ENCODE peak calls at places on chromosomes 4 and X, in five cellular contexts. V is K562, X is HepG2, L is sigmoid colon, Y is esophagus muscularis mucosa. Z is an unnamed sample.

GRCh38 chr4:103046416-103047290 is 27.1 kb upstream of the SLC9B1 start:
- DNase-seq in V (peak), X (peak), L (no peak), Y (no peak), Z (no peak)

GRCh38 chrX:140141444-140142029 is 176.2 kb upstream of the CXorf66 start:
- DNase-seq in V (peak), X (peak), L (no peak), Y (no peak), Z (peak)

GRCh38 chr4:24070117-24070516 is 180.3 kb upstream of the PPARGC1A start:
- DNase-seq in V (no peak), X (peak), L (no peak), Y (no peak), Z (no peak)

GRCh38 chr4:106601519-106601918 is 232.9 kb upstream of the GIMD1 start:
- DNase-seq in V (no peak), X (no peak), L (no peak), Y (no peak), Z (no peak)

GRCh38 chrX:133045986-133046385 is 50.9 kb downstream of the USP26 start:
- DNase-seq in V (peak), X (peak), L (no peak), Y (no peak), Z (no peak)

GRCh38 chr4:20474119-20474518 is 222.4 kb downstream of the SLIT2 start:
- DNase-seq in V (no peak), X (no peak), L (no peak), Y (no peak), Z (no peak)

GRCh38 chr4:55752810-55753209 is 66.8 kb upstream of the EXOC1L start:
- DNase-seq in V (no peak), X (no peak), L (no peak), Y (no peak), Z (no peak)

GRCh38 chr4:79065262-79065661 is 126.0 kb upstream of the PAQR3 start:
- DNase-seq in V (peak), X (no peak), L (no peak), Y (no peak), Z (peak)

GRCh38 chr4:152045781-152046571 is 285.2 kb upstream of the GATB start:
- DNase-seq in V (peak), X (peak), L (no peak), Y (peak), Z (no peak)

GRCh38 chrX:122517781-122518180 is 666.3 kb upstream of the GRIA3 start:
- DNase-seq in V (no peak), X (no peak), L (no peak), Y (no peak), Z (no peak)

GRCh38 chrX:15475021-15475420 is 18.1 kb downstream of the PIR start:
- DNase-seq in V (no peak), X (no peak), L (no peak), Y (no peak), Z (no peak)

GRCh38 chrX:13662537-13662841 is 9.5 kb downstream of the TCEANC start:
- DNase-seq in V (no peak), X (no peak), L (no peak), Y (no peak), Z (peak)

GRCh38 chrX:81257817-81258216 is 55.9 kb downstream of the SH3BGRL start:
- DNase-seq in V (no peak), X (no peak), L (no peak), Y (no peak), Z (no peak)

GRCh38 chrX:3514996-3515395 is 168.5 kb upstream of the MXRA5 start:
- DNase-seq in V (no peak), X (no peak), L (no peak), Y (no peak), Z (no peak)

GRCh38 chrX:10341309-10341708 is 184.5 kb downstream of the CLCN4 start:
- DNase-seq in V (no peak), X (no peak), L (no peak), Y (no peak), Z (no peak)

GRCh38 chr4:76989391-76990061 is 40.0 kb downstream of the SEPTIN11 start:
- DNase-seq in V (no peak), X (no peak), L (no peak), Y (no peak), Z (no peak)

GRCh38 chrX:70970482-70970999 is 39.6 kb upstream of the SLC7A3 start:
- DNase-seq in V (peak), X (peak), L (no peak), Y (no peak), Z (no peak)

GRCh38 chr4:217891-218290 is 87.4 kb downstream of the ZNF732 start:
- DNase-seq in V (no peak), X (no peak), L (no peak), Y (no peak), Z (no peak)

GRCh38 chr4:26858947-26859401 is 1.7 kb upstream of the STIM2 start:
- DNase-seq in V (peak), X (no peak), L (no peak), Y (no peak), Z (no peak)

GRCh38 chr4:61004651-61005170 is 195.4 kb upstream of the ADGRL3 start:
- DNase-seq in V (no peak), X (no peak), L (no peak), Y (no peak), Z (no peak)

GRCh38 chr4:41095973-41096372 is 118.4 kb downstream of the APBB2 start:
- DNase-seq in V (no peak), X (no peak), L (no peak), Y (no peak), Z (no peak)

GRCh38 chr4:5389756-5390155 is 318.6 kb downstream of the EVC2 start:
- DNase-seq in V (peak), X (no peak), L (no peak), Y (no peak), Z (no peak)

GRCh38 chrX:49042581-49043219 is 457 bp downstream of the TFE3 start:
- DNase-seq in V (no peak), X (no peak), L (no peak), Y (no peak), Z (no peak)

GRCh38 chrX:45696762-45697161 is 496.1 kb upstream of the DIPK2B start:
- DNase-seq in V (no peak), X (no peak), L (no peak), Y (no peak), Z (no peak)

GRCh38 chrX:3779546-3779945 is 66.1 kb upstream of the PRKX start:
- DNase-seq in V (no peak), X (no peak), L (no peak), Y (no peak), Z (no peak)

GRCh38 chr4:90419124-90419711 is 292.0 kb downstream of the CCSER1 start:
- DNase-seq in V (peak), X (peak), L (no peak), Y (no peak), Z (no peak)

GRCh38 chr4:169275180-169275579 is 4.4 kb upstream of the SH3RF1 start:
- DNase-seq in V (no peak), X (no peak), L (no peak), Y (no peak), Z (no peak)

GRCh38 chr4:71614626-71615025 is 169.3 kb downstream of the GC start:
- DNase-seq in V (no peak), X (no peak), L (no peak), Y (no peak), Z (no peak)

GRCh38 chrX:51047950-51048349 is 137.4 kb downstream of the BMP15 start:
- DNase-seq in V (no peak), X (no peak), L (no peak), Y (no peak), Z (no peak)

GRCh38 chr4:173213296-173213695 is 44.7 kb downstream of the GALNT7 start:
- DNase-seq in V (no peak), X (no peak), L (no peak), Y (no peak), Z (no peak)
- TF ChIP-seq EP300 in V (no peak), X (no peak), L (no peak), Y (no peak), Z (no peak)

GRCh38 chr4:25158817-25159216 is 1.4 kb downstream of the SEPSECS start:
- DNase-seq in V (no peak), X (no peak), L (no peak), Y (no peak), Z (no peak)
- H3K4me3 ChIP-seq in V (no peak), X (peak), L (no peak), Y (no peak), Z (no peak)

GRCh38 chrX:40154853-40155616 is 57.3 kb upstream of the BCOR start:
- DNase-seq in V (peak), X (peak), L (peak), Y (peak), Z (peak)
- TF ChIP-seq POLR2A in V (peak), X (no peak), L (no peak), Y (no peak), Z (no peak)

GRCh38 chrX:104618106-104618895 is 52.3 kb downstream of the IL1RAPL2 start:
- DNase-seq in V (no peak), X (no peak), L (peak), Y (no peak), Z (no peak)
- TF ChIP-seq EP300 in V (no peak), X (no peak), L (no peak), Y (no peak), Z (no peak)

GRCh38 chr4:66766557-66766956 is 778.7 kb downstream of the CENPC start:
- DNase-seq in V (no peak), X (no peak), L (no peak), Y (no peak), Z (no peak)

GRCh38 chr4:66767442-66767841 is 777.9 kb downstream of the CENPC start:
- DNase-seq in V (no peak), X (no peak), L (no peak), Y (no peak), Z (no peak)

DNA sequence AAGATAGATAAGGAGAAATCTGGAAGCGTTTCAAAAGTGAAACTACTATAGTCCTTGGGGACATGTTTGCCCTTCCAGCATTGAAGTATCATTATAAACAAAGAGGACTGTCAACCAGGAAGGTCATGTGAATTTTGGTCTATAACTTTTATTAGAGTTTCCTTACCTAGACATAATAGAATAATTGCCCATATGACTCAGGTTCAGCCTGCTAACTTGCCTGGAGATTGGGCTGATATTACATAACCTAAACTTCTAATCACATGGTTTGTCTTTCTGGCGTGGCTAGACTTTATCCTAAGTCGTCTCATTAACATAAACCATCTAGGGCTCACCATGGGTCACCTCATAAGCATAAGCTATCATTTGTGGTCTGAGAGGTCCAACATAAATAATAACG is 775.9 kb downstream of the CENPC start:
- DNase-seq in V (no peak), X (no peak), L (no peak), Y (no peak), Z (no peak)
- H3K4me3 ChIP-seq in V (no peak), X (no peak), L (no peak), Y (no peak), Z (no peak)